ENCODE peak calls at places on chromosomes 7 and 10, in five cellular contexts. E is MM.1S; X is effector memory CD8-positive, alpha-beta T cell; U is COR-L47; O is NCI-H748 treated with DMSO at 0.1 percent for 48 hours. A is an unnamed sample.

GRCh38 chr10:102229810-102230263 is 3.7 kb downstream of the ELOVL3 start:
- DNase-seq in E (peak), X (peak), U (peak), O (peak), A (peak)

GRCh38 chr10:126434235-126434634 is 46.0 kb upstream of the ADAM12 start:
- DNase-seq in E (no peak), X (no peak), U (no peak), O (no peak), A (no peak)

GRCh38 chr7:24670782-24671181 is 86.5 kb downstream of the GSDME start:
- DNase-seq in E (no peak), X (no peak), U (no peak), O (no peak), A (no peak)

GRCh38 chr10:33476757-33477273 is 142.3 kb upstream of the NRP1 start:
- DNase-seq in E (no peak), X (no peak), U (no peak), O (no peak), A (no peak)

GRCh38 chr10:71218046-71218832 is 5.9 kb downstream of the UNC5B start:
- DNase-seq in E (no peak), X (no peak), U (no peak), O (peak), A (no peak)

GRCh38 chr7:124072603-124073324 is 39.9 kb upstream of the TMEM229A start:
- DNase-seq in E (no peak), X (no peak), U (no peak), O (no peak), A (peak)

GRCh38 chr7:45102785-45103712 is 8.4 kb downstream of the TBRG4 start:
- DNase-seq in E (no peak), X (no peak), U (no peak), O (no peak), A (no peak)

GRCh38 chr10:89744021-89744420 is 42.6 kb downstream of the KIF20B start:
- DNase-seq in E (no peak), X (no peak), U (no peak), O (no peak), A (no peak)

GRCh38 chr7:22586806-22587180 is 86.8 kb upstream of the STEAP1B start:
- DNase-seq in E (no peak), X (no peak), U (no peak), O (no peak), A (no peak)

A was measured in NCI-H82.